ENCODE peak calls at places on chromosome 2, in eight cellular contexts. V, B, K, S, U, D, J and M are unnamed samples. For H3K4me1 and H3K27me3, the result is how much of the 10 kb centered on the place peaks cover.

GRCh38 chr2:10058251-10059015 is 15.1 kb downstream of the KLF11 start:
- DNase-seq in V (peak), B (no peak), K (no peak), S (no peak), U (peak), D (no peak), J (no peak), M (no peak)

GRCh38 chr2:239114119-239114581 is 266.3 kb downstream of the TWIST2 start:
- DNase-seq in V (no peak), B (no peak), K (no peak), S (no peak), U (no peak), D (no peak), J (no peak), M (no peak)

GRCh38 chr2:714005-714741 is 37.0 kb upstream of the TMEM18 start:
- DNase-seq in V (peak), B (no peak), K (peak), S (peak), U (no peak), D (no peak), J (peak), M (peak)

GRCh38 chr2:32248299-32248698 is 16.4 kb downstream of the NLRC4 start:
- DNase-seq in V (no peak), B (no peak), K (peak), S (no peak), U (no peak), D (no peak), J (no peak), M (no peak)

GRCh38 chr2:119338826-119339561 is 27.6 kb downstream of the C2orf76 start:
- DNase-seq in V (no peak), B (no peak), K (peak), S (peak), U (peak), D (no peak), J (no peak), M (no peak)

GRCh38 chr2:75098856-75099255 is 100.5 kb downstream of the TACR1 start:
- DNase-seq in V (no peak), B (no peak), K (no peak), S (no peak), U (no peak), D (peak), J (no peak), M (no peak)

GRCh38 chr2:168145011-168145410 is 102.4 kb downstream of the STK39 start:
- DNase-seq in V (no peak), B (no peak), K (no peak), S (no peak), U (no peak), D (no peak), J (no peak), M (no peak)

GRCh38 chr2:144504191-144504590 is 15.7 kb downstream of the ZEB2 start:
- DNase-seq in V (no peak), B (no peak), K (no peak), S (no peak), U (no peak), D (peak), J (no peak), M (no peak)

GRCh38 chr2:3536682-3537632 is 17.6 kb upstream of the ADI1 start:
- DNase-seq in V (peak), B (peak), K (no peak), S (no peak), U (peak), D (peak), J (peak), M (peak)

GRCh38 chr2:97966545-97967215 is 29.1 kb downstream of the TMEM131 start:
- DNase-seq in V (no peak), B (no peak), K (no peak), S (no peak), U (no peak), D (no peak), J (no peak), M (no peak)

GRCh38 chr2:188292446-188293239 is 969 bp downstream of the GULP1 start:
- DNase-seq in V (peak), B (peak), K (peak), S (no peak), U (peak), D (peak), J (peak), M (peak)

GRCh38 chr2:182542501-182543258 is 115.8 kb upstream of the PDE1A start:
- DNase-seq in V (no peak), B (no peak), K (no peak), S (no peak), U (no peak), D (no peak), J (no peak), M (no peak)

GRCh38 chr2:60075048-60075447 is 478.4 kb downstream of the BCL11A start:
- DNase-seq in V (no peak), B (no peak), K (no peak), S (no peak), U (no peak), D (no peak), J (no peak), M (no peak)

GRCh38 chr2:10271509-10271908 is 31.2 kb upstream of the HPCAL1 start:
- DNase-seq in V (no peak), B (peak), K (peak), S (no peak), U (peak), D (peak), J (no peak), M (peak)

GRCh38 chr2:121530210-121530562 is 494 bp upstream of the RNU4ATAC start:
- DNase-seq in V (no peak), B (peak), K (peak), S (no peak), U (peak), D (peak), J (peak), M (peak)

GRCh38 chr2:36708119-36708741 is 11.7 kb downstream of the VIT start:
- DNase-seq in V (no peak), B (no peak), K (no peak), S (no peak), U (no peak), D (no peak), J (no peak), M (no peak)

GRCh38 chr2:36172828-36173227 is 182.8 kb upstream of the CRIM1 start:
- DNase-seq in V (no peak), B (no peak), K (no peak), S (no peak), U (no peak), D (no peak), J (no peak), M (no peak)

GRCh38 chr2:174833737-174834136 is 69.5 kb upstream of the CHRNA1 start:
- DNase-seq in V (no peak), B (no peak), K (no peak), S (no peak), U (no peak), D (no peak), J (no peak), M (no peak)

GRCh38 chr2:56047136-56047535 is 123.6 kb upstream of the EFEMP1 start:
- DNase-seq in V (no peak), B (no peak), K (no peak), S (no peak), U (no peak), D (no peak), J (no peak), M (no peak)

GRCh38 chr2:223383315-223383714 is 218.8 kb downstream of the SCG2 start:
- DNase-seq in V (no peak), B (no peak), K (no peak), S (no peak), U (no peak), D (no peak), J (no peak), M (no peak)

GRCh38 chr2:44753552-44754285 is 187.8 kb upstream of the SIX3 start:
- DNase-seq in V (no peak), B (no peak), K (no peak), S (no peak), U (no peak), D (no peak), J (no peak), M (no peak)

GRCh38 chr2:215105607-215106354 is 32.6 kb downstream of the ABCA12 start:
- DNase-seq in V (no peak), B (no peak), K (no peak), S (no peak), U (no peak), D (no peak), J (no peak), M (no peak)

GRCh38 chr2:223203971-223204370 is 152.0 kb downstream of the KCNE4 start:
- DNase-seq in V (no peak), B (no peak), K (no peak), S (no peak), U (no peak), D (no peak), J (no peak), M (no peak)

GRCh38 chr2:27376866-27377617 is 3.5 kb downstream of the ZNF513 start:
- DNase-seq in V (no peak), B (no peak), K (no peak), S (no peak), U (no peak), D (no peak), J (no peak), M (no peak)

GRCh38 chr2:236546561-236546961 is 23.1 kb upstream of the ACKR3 start:
- DNase-seq in V (no peak), B (no peak), K (no peak), S (peak), U (peak), D (no peak), J (no peak), M (no peak)

GRCh38 chr2:24827321-24828261 is 34.4 kb downstream of the CENPO start:
- DNase-seq in V (peak), B (peak), K (peak), S (peak), U (peak), D (peak), J (peak), M (peak)

GRCh38 chr2:2568411-2568810 is 237.3 kb upstream of the MYT1L start:
- DNase-seq in V (no peak), B (no peak), K (no peak), S (no peak), U (peak), D (no peak), J (no peak), M (no peak)

GRCh38 chr2:160976797-160977196 is 183.4 kb upstream of the TANK start:
- DNase-seq in V (no peak), B (no peak), K (no peak), S (no peak), U (no peak), D (no peak), J (no peak), M (no peak)

GRCh38 chr2:170335351-170335750 is 157.4 kb downstream of the MYO3B start:
- DNase-seq in V (no peak), B (no peak), K (no peak), S (no peak), U (no peak), D (no peak), J (no peak), M (no peak)

GRCh38 chr2:235541016-235541415 is 47.2 kb downstream of the AGAP1 start:
- DNase-seq in V (no peak), B (no peak), K (peak), S (no peak), U (no peak), D (no peak), J (no peak), M (no peak)

GRCh38 chr2:221676566-221677172 is 104.6 kb upstream of the EPHA4 start:
- DNase-seq in V (no peak), B (no peak), K (no peak), S (no peak), U (no peak), D (no peak), J (no peak), M (no peak)

GRCh38 chr2:54581326-54582039 is 125.4 kb downstream of the SPTBN1 start:
- DNase-seq in V (no peak), B (no peak), K (no peak), S (no peak), U (no peak), D (no peak), J (no peak), M (no peak)

GRCh38 chr2:20349457-20350034 is 1.1 kb downstream of the PUM2 start:
- DNase-seq in V (no peak), B (no peak), K (no peak), S (no peak), U (no peak), D (no peak), J (no peak), M (no peak)

GRCh38 chr2:27723372-27724144 is 48.0 kb upstream of the MRPL33 start:
- DNase-seq in V (peak), B (peak), K (peak), S (no peak), U (no peak), D (peak), J (peak), M (peak)

GRCh38 chr2:65049010-65049639 is 7.1 kb upstream of the CEP68 start:
- DNase-seq in V (no peak), B (no peak), K (no peak), S (no peak), U (no peak), D (peak), J (no peak), M (no peak)

GRCh38 chr2:16151281-16151570 is 210.9 kb downstream of the MYCN start:
- DNase-seq in V (no peak), B (no peak), K (no peak), S (no peak), U (no peak), D (no peak), J (no peak), M (no peak)

GRCh38 chr2:140650825-140651224 is 1480.0 kb downstream of the LRP1B start:
- DNase-seq in V (no peak), B (no peak), K (no peak), S (no peak), U (no peak), D (no peak), J (no peak), M (no peak)

GRCh38 chr2:9737053-9737875 is 106.0 kb upstream of the TAF1B start:
- DNase-seq in V (no peak), B (no peak), K (no peak), S (no peak), U (no peak), D (no peak), J (no peak), M (no peak)

GRCh38 chr2:48203668-48204067 is 297.4 kb upstream of the FBXO11 start:
- DNase-seq in V (no peak), B (no peak), K (no peak), S (no peak), U (no peak), D (no peak), J (no peak), M (no peak)

GRCh38 chr2:48205137-48205798 is 299.0 kb upstream of the FBXO11 start:
- DNase-seq in V (no peak), B (no peak), K (no peak), S (no peak), U (no peak), D (no peak), J (no peak), M (no peak)

GRCh38 chr2:48204750-48205136 is 298.4 kb upstream of the FBXO11 start:
- DNase-seq in V (no peak), B (no peak), K (no peak), S (no peak), U (no peak), D (no peak), J (no peak), M (no peak)

GRCh38 chr2:48200591-48201293 is 294.4 kb upstream of the FBXO11 start:
- DNase-seq in V (no peak), B (no peak), K (no peak), S (no peak), U (no peak), D (no peak), J (no peak), M (no peak)

GRCh38 chr2:48202863-48203642 is 296.8 kb upstream of the FBXO11 start:
- DNase-seq in V (no peak), B (no peak), K (no peak), S (no peak), U (no peak), D (no peak), J (no peak), M (no peak)
- H3K4me1 ChIP-seq in V (under half), B (under half), K (under half), S (under half), U (under half), D (under half), J (under half), M (under half)

DNA sequence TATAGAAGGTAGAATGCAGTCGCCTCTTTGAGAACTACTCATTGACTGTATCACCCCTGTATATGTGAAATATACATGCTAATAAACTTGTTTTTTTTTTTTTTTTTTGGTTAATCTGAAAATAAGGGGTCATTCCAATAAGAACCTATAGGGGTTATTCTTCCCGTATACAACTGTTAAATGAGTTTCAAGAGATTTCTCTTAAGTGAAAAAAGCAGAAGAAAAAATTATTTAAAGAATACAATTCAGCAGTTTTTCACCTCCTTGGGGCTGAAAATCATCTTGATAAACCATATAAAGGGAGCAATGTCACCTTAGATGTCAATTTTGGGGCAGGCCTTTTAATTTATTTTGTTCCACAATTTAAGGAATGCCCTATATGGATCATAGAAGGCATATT is 66.5 kb downstream of the SEPTIN10 start:
- DNase-seq in V (no peak), B (no peak), K (no peak), S (no peak), U (no peak), D (no peak), J (no peak), M (no peak)
- TF ChIP-seq CTCF in V (no peak), B (no peak), K (no peak), S (no peak), U (no peak), D (no peak), J (no peak), M (no peak)

DNA sequence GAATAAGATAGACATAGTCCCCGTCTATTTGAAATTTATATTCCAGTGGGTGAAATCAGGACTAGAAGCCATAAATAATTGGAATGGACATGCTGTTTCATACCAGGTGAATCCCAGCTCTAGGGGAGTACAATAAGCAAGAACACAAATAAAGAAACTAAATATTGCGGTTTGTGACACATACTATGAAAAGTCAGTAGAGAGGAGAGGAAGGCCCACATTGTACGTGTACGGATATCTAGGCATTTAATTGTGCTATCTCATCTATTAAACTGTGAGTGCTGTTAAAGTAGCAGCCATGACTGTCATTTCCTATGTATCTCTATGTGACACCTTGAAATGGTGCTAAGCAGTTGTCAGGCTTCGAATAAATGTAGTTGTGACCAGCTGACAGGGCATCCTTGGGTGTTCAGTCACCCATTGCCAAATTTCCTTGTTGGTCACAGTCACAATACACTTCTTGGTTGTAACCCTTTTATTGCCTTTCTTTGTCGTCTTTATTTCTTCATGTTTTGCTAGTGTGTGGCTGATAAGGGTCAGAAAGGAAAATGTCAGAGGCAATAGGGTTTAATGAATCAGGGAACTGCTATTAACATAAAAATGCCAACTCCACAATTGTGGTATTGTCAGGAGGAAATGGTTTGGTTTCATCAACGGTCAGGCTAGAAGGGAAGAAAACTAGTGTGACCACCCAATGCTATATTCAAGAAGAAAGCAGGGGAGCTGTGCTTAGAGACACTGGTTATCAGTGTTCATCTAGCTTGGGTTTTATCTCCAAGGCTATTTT is 31.5 kb downstream of the CPO start:
- DNase-seq in V (no peak), B (no peak), K (no peak), S (no peak), U (no peak), D (no peak), J (no peak), M (no peak)
- H3K27me3 ChIP-seq in V (under half), B (under half), K (under half), S (under half), U (under half), D (under half), J (under half), M (under half)

GRCh38 chr2:197200056-197200455 is 110.5 kb downstream of the ANKRD44 start:
- DNase-seq in V (no peak), B (no peak), K (no peak), S (no peak), U (no peak), D (no peak), J (no peak), M (no peak)
- H3K4me1 ChIP-seq in V (under half), B (half or more), K (under half), S (half or more), U (half or more), D (under half), J (under half), M (under half)

GRCh38 chr2:217986256-217986961 is 16.4 kb downstream of the TNS1 start:
- DNase-seq in V (peak), B (no peak), K (no peak), S (no peak), U (peak), D (no peak), J (no peak), M (peak)

GRCh38 chr2:217987391-217987790 is 15.4 kb downstream of the TNS1 start:
- DNase-seq in V (peak), B (no peak), K (no peak), S (no peak), U (no peak), D (no peak), J (no peak), M (no peak)

GRCh38 chr2:217989221-217989948 is 13.4 kb downstream of the TNS1 start:
- DNase-seq in V (peak), B (no peak), K (no peak), S (no peak), U (peak), D (no peak), J (no peak), M (no peak)

GRCh38 chr2:217988840-217989204 is 14.0 kb downstream of the TNS1 start:
- DNase-seq in V (peak), B (peak), K (no peak), S (no peak), U (no peak), D (no peak), J (no peak), M (no peak)

DNA sequence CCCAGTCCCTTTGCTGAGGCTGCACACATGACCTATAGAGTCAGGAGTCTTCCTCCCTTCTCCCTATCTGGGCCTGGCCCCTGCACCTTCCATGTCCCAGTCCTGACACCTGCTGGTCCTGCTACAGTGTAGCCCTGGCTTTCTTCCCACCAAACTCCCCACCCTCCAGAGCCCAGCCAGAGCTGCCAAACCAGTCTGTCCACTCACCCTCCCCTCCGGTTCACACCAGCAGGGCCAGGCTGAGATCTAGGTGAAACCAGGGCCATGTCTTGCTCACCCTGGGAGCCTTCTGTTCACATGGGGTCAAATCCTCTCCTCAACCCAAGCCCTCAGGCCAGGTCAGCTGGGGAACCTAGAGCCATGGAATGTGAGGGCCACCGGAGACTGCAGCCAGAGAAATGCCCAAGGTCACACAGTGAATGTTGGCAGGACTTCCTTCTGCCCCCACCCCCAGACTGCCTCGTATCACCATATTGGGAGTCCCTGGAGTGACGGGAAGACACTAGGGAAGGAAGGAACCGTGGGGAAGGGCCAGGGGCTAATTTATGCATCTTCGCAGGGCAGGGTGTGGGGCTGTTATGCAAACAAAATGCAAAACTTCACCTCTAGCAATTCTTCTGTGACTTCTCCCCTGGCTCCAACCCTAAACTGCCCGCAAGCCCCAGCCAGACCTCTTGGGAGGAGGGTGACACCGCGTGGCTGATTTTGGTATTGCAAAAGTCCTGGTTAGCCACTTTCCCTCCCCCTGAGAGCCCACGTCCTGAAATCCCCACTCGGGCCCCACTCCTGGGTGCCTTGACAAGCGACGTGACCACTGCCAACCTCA is 14.6 kb downstream of the TNS1 start:
- DNase-seq in V (peak), B (peak), K (peak), S (peak), U (peak), D (peak), J (peak), M (peak)
- TF ChIP-seq CTCF in V (peak), B (peak), K (peak), S (peak), U (peak), D (peak), J (peak), M (peak)

GRCh38 chr2:100107440-100107839 is 35.0 kb downstream of the AFF3 start:
- DNase-seq in V (no peak), B (no peak), K (no peak), S (no peak), U (no peak), D (no peak), J (no peak), M (no peak)
- H3K27me3 ChIP-seq in V (under half), B (under half), K (under half), S (under half), U (under half), D (under half), J (under half), M (under half)

GRCh38 chr2:11749646-11750349 is 3.4 kb downstream of the LPIN1 start:
- DNase-seq in V (peak), B (no peak), K (peak), S (no peak), U (peak), D (no peak), J (no peak), M (no peak)
- H3K4me1 ChIP-seq in V (under half), B (under half), K (half or more), S (half or more), U (half or more), D (under half), J (under half), M (half or more)